ENCODE peak calls at places on chromosomes 7 and 10, in nine cellular contexts. Y is WERI-Rb-1; E is left ventricle myocardium inferior; V is CD8-positive, alpha-beta memory T cell; J is GM23248; K is cardiac muscle cell; C is heart right ventricle; R is colonic mucosa; H is CD4-positive, alpha-beta memory T cell. N is an unnamed sample.
A peak's percentile ranks its signal among the peaks of the same experiment; 100 is the strongest.

GRCh38 chr10:48542471-48543210 is 62.2 kb downstream of the ARHGAP22 start:
- DNase-seq in Y (no peak), E (no peak), V (no peak), J (no peak), K (no peak), C (no peak), R (no peak), H (no peak), N (no peak)

GRCh38 chr10:60618861-60619260 is 159.4 kb upstream of the CDK1 start:
- DNase-seq in Y (no peak), E (no peak), V (no peak), J (no peak), K (no peak), C (no peak), R (no peak), H (no peak), N (no peak)

GRCh38 chr10:24518981-24519597 is 204.6 kb downstream of the ARHGAP21 start:
- DNase-seq in Y (peak; percentile 40), E (peak; percentile 28), V (peak; percentile 6), J (peak; percentile 79), K (peak; percentile 84), C (peak; percentile 18), R (peak; percentile 77), H (peak; percentile 21), N (peak; percentile 60)

GRCh38 chr10:49365675-49366415 is 30.0 kb downstream of the DRGX start:
- DNase-seq in Y (no peak), E (no peak), V (no peak), J (no peak), K (peak; percentile 10), C (no peak), R (peak; percentile 12), H (no peak), N (peak; percentile 24)

GRCh38 chr7:23338439-23338838 is 39.3 kb downstream of the MALSU1 start:
- DNase-seq in Y (no peak), E (no peak), V (no peak), J (no peak), K (no peak), C (no peak), R (no peak), H (no peak), N (no peak)

GRCh38 chr10:16417341-16417740 is 19.5 kb upstream of the PTER start:
- DNase-seq in Y (no peak), E (no peak), V (no peak), J (no peak), K (no peak), C (no peak), R (no peak), H (no peak), N (no peak)

GRCh38 chr10:59905735-59906416 is 480 bp downstream of the CCDC6 start:
- DNase-seq in Y (no peak), E (no peak), V (no peak), J (no peak), K (no peak), C (peak; percentile 17), R (no peak), H (no peak), N (no peak)

GRCh38 chr10:17387861-17388503 is 66.4 kb downstream of the ST8SIA6 start:
- DNase-seq in Y (no peak), E (no peak), V (no peak), J (no peak), K (no peak), C (no peak), R (peak; percentile 34), H (no peak), N (no peak)

GRCh38 chr7:98856021-98856422 is 13.8 kb downstream of the TMEM130 start:
- DNase-seq in Y (no peak), E (no peak), V (no peak), J (no peak), K (no peak), C (no peak), R (no peak), H (no peak), N (no peak)

GRCh38 chr7:128165927-128166420 is 75.1 kb upstream of the LEP start:
- DNase-seq in Y (no peak), E (no peak), V (no peak), J (no peak), K (no peak), C (no peak), R (no peak), H (no peak), N (no peak)

GRCh38 chr10:96570983-96571964 is 15.5 kb downstream of the TM9SF3 start:
- DNase-seq in Y (no peak), E (no peak), V (no peak), J (no peak), K (no peak), C (no peak), R (no peak), H (no peak), N (no peak)

GRCh38 chr7:112573302-112574039 is 92.7 kb downstream of the LSMEM1 start:
- DNase-seq in Y (no peak), E (no peak), V (no peak), J (peak; percentile 29), K (no peak), C (no peak), R (peak; percentile 54), H (no peak), N (no peak)

GRCh38 chr7:24580283-24580946 is 7.2 kb downstream of the PALS2 start:
- DNase-seq in Y (no peak), E (no peak), V (no peak), J (no peak), K (no peak), C (no peak), R (no peak), H (no peak), N (no peak)

GRCh38 chr10:69994262-69994661 is 58.4 kb upstream of the MACROH2A2 start:
- DNase-seq in Y (peak; percentile 37), E (peak; percentile 14), V (no peak), J (peak; percentile 55), K (no peak), C (no peak), R (peak; percentile 25), H (no peak), N (peak; percentile 54)

GRCh38 chr10:103925591-103925990 is 7.6 kb upstream of the STN1 start:
- DNase-seq in Y (no peak), E (no peak), V (no peak), J (no peak), K (no peak), C (no peak), R (no peak), H (no peak), N (no peak)

GRCh38 chr7:69095649-69096048 is 502.6 kb upstream of the AUTS2 start:
- DNase-seq in Y (no peak), E (no peak), V (no peak), J (no peak), K (no peak), C (no peak), R (no peak), H (no peak), N (no peak)
- H3K27ac ChIP-seq in Y (no peak overlapping the region), E (no peak overlapping the region), V (no peak overlapping the region), J (no peak overlapping the region), K (no peak overlapping the region), C (no peak overlapping the region), R (no peak overlapping the region), H (no peak overlapping the region), N (no peak overlapping the region)

GRCh38 chr7:25852995-25853713 is 298.8 kb upstream of the NFE2L3 start:
- DNase-seq in Y (no peak), E (no peak), V (no peak), J (peak; percentile 20), K (no peak), C (no peak), R (no peak), H (no peak), N (no peak)

GRCh38 chr7:25856056-25856780 is 295.8 kb upstream of the NFE2L3 start:
- DNase-seq in Y (peak; percentile 27), E (no peak), V (no peak), J (peak; percentile 74), K (peak; percentile 61), C (no peak), R (peak; percentile 47), H (peak; percentile 6), N (no peak)

GRCh38 chr7:25852249-25852994 is 299.6 kb upstream of the NFE2L3 start:
- DNase-seq in Y (peak; percentile 41), E (no peak), V (no peak), J (peak; percentile 66), K (peak; percentile 67), C (peak; percentile 36), R (peak; percentile 75), H (no peak), N (no peak)

GRCh38 chr7:25854059-25854458 is 297.9 kb upstream of the NFE2L3 start:
- DNase-seq in Y (no peak), E (no peak), V (no peak), J (peak; percentile 47), K (no peak), C (no peak), R (no peak), H (no peak), N (no peak)

DNA sequence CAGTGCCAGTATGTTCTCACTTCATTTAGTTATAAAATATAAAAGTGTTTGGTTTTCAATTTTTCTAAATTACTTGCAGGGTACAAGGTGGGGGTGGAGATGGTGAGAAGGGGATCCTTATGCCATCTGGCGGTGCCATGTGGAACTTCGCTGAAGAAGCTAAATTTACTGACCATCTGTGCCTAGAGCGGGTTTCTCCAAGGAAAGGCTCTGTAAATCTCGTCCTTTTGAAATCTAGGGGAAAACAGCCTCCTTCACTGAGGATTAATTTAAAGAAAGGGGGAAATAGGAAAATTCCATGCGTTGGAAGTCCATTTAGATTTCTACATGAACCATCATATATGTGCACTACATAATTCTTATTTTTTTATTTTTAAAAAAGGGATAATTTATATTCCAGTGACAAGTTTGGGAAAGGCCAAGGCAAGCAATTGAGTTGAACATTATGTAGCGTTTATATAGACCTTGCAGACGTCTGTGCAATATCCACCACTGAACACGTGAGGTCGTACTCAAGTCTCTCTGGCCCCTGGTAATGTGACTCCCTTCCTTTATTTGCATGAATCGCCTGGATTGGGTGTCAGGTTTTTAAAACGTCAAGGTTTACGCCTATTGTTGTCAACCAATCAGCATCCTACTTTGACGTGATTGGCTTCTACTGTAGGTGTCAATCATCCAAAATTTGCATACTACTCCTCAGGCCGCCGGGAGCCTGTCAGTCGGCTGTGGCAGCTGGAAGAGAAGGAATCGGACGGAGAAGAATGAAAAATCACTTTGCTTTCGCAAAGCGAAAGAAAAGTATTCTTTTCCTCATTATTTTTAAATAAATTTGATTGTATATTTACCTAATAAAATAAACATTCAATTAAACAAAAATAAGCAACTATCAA is 297.1 kb upstream of the NFE2L3 start:
- DNase-seq in Y (peak; percentile 88), E (no peak), V (no peak), J (peak; percentile 99), K (peak; percentile 98), C (no peak), R (peak; percentile 86), H (peak; percentile 17), N (no peak)
- H3K27me3 ChIP-seq in Y (no peaks in the 10 kb centered on the region), E (peaks cover 99% of the 10 kb centered on the region), V (peaks cover 86% of the 10 kb centered on the region), J (no peaks in the 10 kb centered on the region), K (peaks cover 18% of the 10 kb centered on the region), C (peaks cover 37% of the 10 kb centered on the region), R (peaks cover 9% of the 10 kb centered on the region), H (peaks cover 88% of the 10 kb centered on the region), N (peaks cover 20% of the 10 kb centered on the region)

GRCh38 chr10:72025832-72026231 is 61.6 kb downstream of the CHST3 start:
- DNase-seq in Y (no peak), E (no peak), V (no peak), J (no peak), K (no peak), C (no peak), R (peak; percentile 74), H (no peak), N (no peak)
- H3K27ac ChIP-seq in Y (no peak overlapping the region), E (no peak overlapping the region), V (no peak overlapping the region), J (no peak overlapping the region), K (no peak overlapping the region), C (no peak overlapping the region), R (no peak overlapping the region), H (no peak overlapping the region), N (no peak overlapping the region)

GRCh38 chr7:155431231-155431630 is 26.7 kb upstream of the EN2 start:
- DNase-seq in Y (no peak), E (no peak), V (no peak), J (no peak), K (no peak), C (no peak), R (no peak), H (no peak), N (no peak)
- H3K27me3 ChIP-seq in Y (peaks cover 65% of the 10 kb centered on the region), E (peaks cover 90% of the 10 kb centered on the region), V (no peaks in the 10 kb centered on the region), J (peaks cover 42% of the 10 kb centered on the region), K (peaks cover 74% of the 10 kb centered on the region), C (no peaks in the 10 kb centered on the region), R (no peaks in the 10 kb centered on the region), H (no peaks in the 10 kb centered on the region), N (peaks cover 4% of the 10 kb centered on the region)

N was measured in lung.